ENCODE peak calls at places on chromosome 18, in four cellular contexts. Y is MM.1S, D is GM23248, X is hepatocyte. C is an unnamed sample.

GRCh38 chr18:65091737-65092329 is 659.0 kb upstream of the CDH7 start:
- DNase-seq in Y (peak; percentile 60), X (peak; percentile 64), D (peak; percentile 27), C (peak; percentile 74)

GRCh38 chr18:54357082-54357659 is 487 bp downstream of the STARD6 start:
- DNase-seq in X (no peak), D (no peak), Y (no peak), C (no peak)

GRCh38 chr18:41197967-41198366 is 757.1 kb upstream of the PIK3C3 start:
- DNase-seq in Y (no peak), X (no peak), D (no peak), C (no peak)

GRCh38 chr18:53526092-53526491 is 698.4 kb downstream of the MBD2 start:
- DNase-seq in Y (no peak), D (no peak), X (no peak), C (no peak)

GRCh38 chr18:55300469-55301195 is 287.4 kb downstream of the TCF4 start:
- DNase-seq in D (peak; percentile 91), X (peak; percentile 61), Y (no peak), C (no peak)

GRCh38 chr18:7921938-7922587 is 354.9 kb downstream of the PTPRM start:
- DNase-seq in Y (no peak), X (peak; percentile 39), D (peak; percentile 79), C (no peak)

GRCh38 chr18:24763765-24764548 is 303.5 kb downstream of the HRH4 start:
- DNase-seq in Y (no peak), D (peak; percentile 95), X (peak; percentile 11), C (no peak)

GRCh38 chr18:40868110-40868858 is 1086.8 kb upstream of the PIK3C3 start:
- DNase-seq in X (peak; percentile 41), Y (no peak), D (peak; percentile 96), C (no peak)

GRCh38 chr18:43271593-43272432 is 5.5 kb downstream of the SYT4 start:
- DNase-seq in D (peak; percentile 61), X (peak; percentile 59), Y (peak; percentile 36), C (peak; percentile 36)

GRCh38 chr18:51490860-51491259 is 293.4 kb upstream of the MEX3C start:
- DNase-seq in X (no peak), D (no peak), Y (no peak), C (no peak)

GRCh38 chr18:61666876-61667590 is 225.8 kb downstream of the RNF152 start:
- DNase-seq in X (no peak), Y (no peak), D (no peak), C (no peak)

GRCh38 chr18:5424903-5425302 is 118.9 kb downstream of the EPB41L3 start:
- DNase-seq in D (peak; percentile 71), X (peak; percentile 62), Y (peak; percentile 59), C (peak; percentile 66)

GRCh38 chr18:25350561-25351201 is 1.3 kb downstream of the ZNF521 start:
- DNase-seq in Y (peak; percentile 84), D (peak; percentile 84), X (peak; percentile 70), C (peak; percentile 74)

GRCh38 chr18:3966985-3967856 is 487.9 kb downstream of the DLGAP1 start:
- DNase-seq in Y (no peak), D (peak; percentile 59), X (peak; percentile 16), C (peak; percentile 26)

GRCh38 chr18:2070636-2071035 is 500.7 kb downstream of the METTL4 start:
- DNase-seq in D (no peak), Y (no peak), X (no peak), C (no peak)

GRCh38 chr18:48893061-48893558 is 57.7 kb downstream of the SMAD7 start:
- DNase-seq in D (no peak), Y (no peak), X (no peak), C (no peak)

GRCh38 chr18:39380186-39380714 is 1814.7 kb upstream of the CELF4 start:
- DNase-seq in Y (no peak), X (no peak), D (no peak), C (peak; percentile 37)

GRCh38 chr18:47397671-47398319 is 146.3 kb upstream of the SKOR2 start:
- DNase-seq in Y (peak; percentile 32), X (peak; percentile 13), D (no peak), C (peak; percentile 52)

GRCh38 chr18:51603111-51603510 is 405.6 kb upstream of the MEX3C start:
- DNase-seq in X (no peak), Y (no peak), D (no peak), C (peak; percentile 46)

DNA sequence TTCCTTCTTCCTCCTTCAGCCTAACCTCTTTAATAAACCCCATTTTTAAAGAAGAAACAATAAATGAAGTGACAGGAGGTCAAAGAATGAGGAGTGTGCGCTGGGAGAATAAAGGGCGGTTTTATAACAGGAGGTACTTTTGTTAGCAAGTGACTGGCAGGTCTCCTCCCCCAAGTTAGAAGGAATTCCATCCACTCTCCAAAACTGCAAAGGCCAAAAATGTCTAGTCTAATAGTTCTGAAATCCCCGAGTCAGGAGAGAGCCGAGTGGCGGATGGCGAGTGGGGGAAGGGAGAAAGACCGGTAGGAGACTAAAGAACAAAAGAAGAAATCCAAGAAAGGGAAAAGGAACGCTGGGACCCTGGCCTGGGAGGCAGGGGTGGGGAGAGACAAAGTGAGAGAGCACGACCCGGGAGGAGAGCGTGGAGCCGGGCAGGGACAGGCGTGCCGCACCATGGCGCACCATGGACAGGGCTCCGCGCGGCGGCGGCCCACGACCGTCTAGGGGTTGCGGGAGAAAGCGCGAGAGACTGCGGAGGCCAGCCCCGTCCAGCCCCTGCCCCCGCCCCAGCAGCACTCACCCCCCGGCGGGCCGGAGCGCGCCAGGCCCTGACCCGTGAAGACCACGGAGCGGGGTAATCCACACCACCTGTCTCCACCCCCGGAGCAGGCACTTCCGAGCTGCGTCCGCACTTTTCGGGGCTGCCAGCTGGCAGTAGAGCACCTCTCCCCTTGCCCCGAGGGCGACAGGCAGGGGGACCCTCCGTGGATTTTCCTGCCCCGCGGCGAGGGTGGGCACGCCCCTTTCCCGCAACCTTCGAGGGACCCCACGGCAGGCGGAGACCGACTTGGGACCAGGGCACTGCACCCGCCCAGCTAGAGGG is 1.6 kb downstream of the CDH2 start:
- DNase-seq in X (peak; percentile 82), Y (no peak), D (peak; percentile 83), C (peak; percentile 88)
- TF ChIP-seq EZH2 in X (peak; percentile 32), Y (no peak), D (no peak), C (no peak)

GRCh38 chr18:12637901-12638633 is 19.8 kb downstream of the SPIRE1 start:
- DNase-seq in D (peak; percentile 92), Y (no peak), X (no peak), C (no peak)
- H3K79me2 ChIP-seq in D (peaks cover 88% of the 10 kb centered on the region), Y (no peaks in the 10 kb centered on the region), X (peaks cover 61% of the 10 kb centered on the region), C (no peaks in the 10 kb centered on the region)

DNA sequence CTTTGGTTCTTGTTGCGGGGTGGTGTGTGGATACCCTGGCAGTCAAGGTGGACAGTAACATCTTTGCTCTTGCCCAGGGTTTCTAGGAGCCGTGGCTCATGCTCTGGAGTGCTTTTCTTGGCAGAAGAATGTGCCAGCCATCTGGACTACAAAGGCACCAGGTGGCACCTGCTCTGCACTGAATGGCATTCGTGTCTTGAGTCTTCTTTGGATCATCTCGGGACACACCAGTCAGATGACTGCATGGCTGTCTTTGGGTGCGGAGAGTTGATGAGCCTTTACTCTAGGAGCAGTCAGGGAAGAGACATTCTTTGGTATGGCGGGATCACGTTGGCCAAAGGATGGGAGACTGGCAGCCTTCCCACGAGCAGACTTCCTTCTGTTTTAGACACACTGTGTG is 104.1 kb upstream of the SEC11C start:
- DNase-seq in D (no peak), Y (no peak), X (no peak), C (no peak)
- TF ChIP-seq EZH2phosphoT487 in D (no peak), Y (no peak), X (no peak), C (no peak)

GRCh38 chr18:74148543-74149070 is 284 bp downstream of the TIMM21 start:
- DNase-seq in Y (no peak), D (no peak), X (no peak), C (peak; percentile 26)

GRCh38 chr18:74142251-74142650 is 5.4 kb downstream of the FBXO15 start:
- DNase-seq in Y (no peak), D (peak; percentile 35), X (no peak), C (no peak)

GRCh38 chr18:74147779-74148542 is at the start of the genes FBXO15 and TIMM21:
- DNase-seq in D (peak; percentile 99), Y (peak; percentile 96), X (peak; percentile 97), C (peak; percentile 97)

GRCh38 chr18:74147491-74147778 is 199 bp downstream of the FBXO15 start:
- DNase-seq in X (no peak), Y (no peak), D (no peak), C (no peak)

DNA sequence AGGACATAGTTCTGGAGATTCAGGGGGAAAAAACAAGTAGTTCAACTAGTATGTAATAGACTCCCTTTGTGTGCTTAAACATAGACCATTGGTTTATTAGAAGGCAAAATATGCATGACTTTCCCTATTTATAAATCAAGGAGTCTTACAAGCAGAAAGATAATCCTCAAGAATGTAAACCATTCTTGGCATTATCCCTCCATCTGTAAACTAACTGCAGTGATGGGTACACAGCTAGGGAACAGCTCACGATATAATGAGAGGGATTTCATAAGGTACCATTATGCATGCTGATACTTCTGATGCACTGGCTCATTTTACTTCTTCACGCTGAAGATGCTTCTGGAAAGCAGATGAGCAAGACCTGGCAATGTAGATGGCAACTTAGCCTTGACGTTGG is 878 bp downstream of the FBXO15 start:
- DNase-seq in Y (no peak), X (no peak), D (peak; percentile 31), C (no peak)
- TF ChIP-seq EZH2 in Y (no peak), X (no peak), D (no peak), C (no peak)

DNA sequence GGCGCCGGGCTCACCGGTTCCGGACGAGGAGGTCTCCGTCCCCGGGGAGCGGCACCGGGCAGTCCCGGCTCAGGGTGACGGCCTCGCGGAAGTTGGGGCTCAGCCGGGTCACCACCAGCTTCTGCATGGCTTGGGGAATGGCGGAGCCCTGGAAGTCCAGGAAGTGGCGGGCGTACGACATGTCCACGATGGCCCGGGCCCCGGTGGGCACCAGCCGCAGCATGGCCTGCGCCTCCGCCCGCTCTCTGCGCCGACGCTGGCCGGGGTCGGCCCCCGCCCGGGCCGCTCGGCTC is 157 bp downstream of the PTGR3 start:
- DNase-seq in X (no peak), D (no peak), Y (no peak), C (no peak)
- H3K79me2 ChIP-seq in X (peaks cover 72% of the 10 kb centered on the region), D (peaks cover 65% of the 10 kb centered on the region), Y (peaks cover 65% of the 10 kb centered on the region), C (no peaks in the 10 kb centered on the region)

GRCh38 chr18:56615738-56616520 is 22.5 kb downstream of the TXNL1 start:
- DNase-seq in X (no peak), Y (no peak), D (no peak), C (no peak)
- TF ChIP-seq EZH2phosphoT487 in X (no peak), Y (no peak), D (no peak), C (no peak)

DNA sequence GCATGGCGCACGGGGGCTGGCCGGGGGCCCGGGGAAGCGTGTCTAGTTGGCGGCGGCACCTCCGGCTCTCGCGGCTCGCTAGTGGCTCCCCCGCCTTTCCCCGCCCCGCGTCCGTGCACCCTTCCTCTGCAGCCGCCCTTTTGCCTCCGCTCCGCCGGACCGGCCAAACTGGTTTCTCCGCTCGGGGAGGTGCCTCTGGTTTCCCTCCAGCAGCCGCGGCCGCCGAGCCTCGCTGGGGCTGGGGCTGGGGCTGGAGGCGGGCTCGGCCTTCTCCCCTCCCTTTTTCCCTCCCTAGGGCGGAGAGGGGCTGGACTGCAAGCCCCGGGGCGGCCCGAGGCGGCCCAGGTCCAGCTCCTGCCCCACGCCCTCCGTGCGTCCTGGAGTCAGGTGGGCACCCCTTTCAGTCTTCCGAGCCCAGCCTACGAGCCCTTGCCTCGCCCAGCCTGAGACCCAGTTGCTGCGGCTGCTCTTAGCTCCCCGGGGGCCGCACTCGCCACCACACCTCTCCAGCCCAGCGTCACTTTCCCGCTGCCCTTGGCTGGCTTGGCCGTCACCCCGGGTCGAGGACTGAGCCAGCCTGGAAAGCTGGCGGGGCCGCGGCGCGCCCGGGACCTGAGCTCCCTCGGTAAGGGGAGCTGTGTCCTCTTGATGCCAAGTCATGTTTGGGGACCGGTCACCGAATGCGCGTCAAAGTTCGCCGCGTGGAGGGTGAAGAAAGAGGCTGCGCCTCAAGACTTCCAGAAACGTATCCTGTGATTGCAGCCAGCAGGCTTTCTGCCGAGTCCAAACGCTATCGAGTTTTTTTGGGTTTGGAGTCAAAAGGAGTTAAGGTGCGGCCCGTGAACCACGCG is at the start of gene ATP8B1:
- DNase-seq in D (peak; percentile 81), Y (no peak), X (peak; percentile 93), C (peak; percentile 79)
- TF ChIP-seq EZH2 in D (no peak), Y (no peak), X (no peak), C (no peak)

C was measured in neural progenitor cell.